ENCODE peak calls at places on chromosomes 1 and 21, in eight cellular contexts. E is tibial nerve, B is body of pancreas, Q is heart left ventricle, G is AG10803, X is ascending aorta, O is fibroblast of pulmonary artery, H is HFF-Myc. T is an unnamed sample.

GRCh38 chr1:178498896-178499675 is 2.3 kb upstream of the CLEC20A start:
- DNase-seq in H (no peak), X (no peak), G (no peak), E (no peak), Q (no peak), B (no peak), O (no peak), T (no peak)

GRCh38 chr1:4601986-4602385 is 52.4 kb upstream of the AJAP1 start:
- DNase-seq in E (no peak), Q (no peak), B (no peak), H (no peak), G (no peak), O (no peak), X (no peak), T (no peak)

GRCh38 chr1:6083801-6084467 is 38.2 kb downstream of the KCNAB2 start:
- DNase-seq in Q (no peak), E (no peak), X (no peak), B (no peak), O (peak), G (peak), H (no peak), T (no peak)

GRCh38 chr1:206700445-206701036 is 15.8 kb downstream of the MAPKAPK2 start:
- DNase-seq in B (no peak), G (peak), H (no peak), X (no peak), Q (no peak), O (peak), E (no peak), T (no peak)

GRCh38 chr1:69485616-69486015 is 82.1 kb upstream of the LRRC7 start:
- DNase-seq in E (no peak), B (no peak), O (no peak), Q (no peak), H (no peak), X (no peak), G (no peak), T (no peak)

GRCh38 chr1:151606384-151606783 is 5.5 kb upstream of the SNX27 start:
- DNase-seq in E (no peak), B (no peak), X (no peak), O (peak), G (no peak), Q (no peak), H (no peak), T (no peak)

GRCh38 chr1:54121482-54122130 is 31.2 kb downstream of the CDCP2 start:
- DNase-seq in G (peak), H (peak), O (peak), E (peak), X (peak), B (peak), Q (peak), T (no peak)

GRCh38 chr21:33441489-33442477 is 38.0 kb downstream of the TMEM50B start:
- DNase-seq in Q (no peak), H (peak), X (peak), E (no peak), G (peak), B (peak), O (peak), T (no peak)

GRCh38 chr21:28801906-28802305 is 190.8 kb downstream of the LTN1 start:
- DNase-seq in G (no peak), E (no peak), H (no peak), O (no peak), X (no peak), B (no peak), Q (no peak), T (no peak)

GRCh38 chr1:102853701-102854187 is 254.6 kb downstream of the COL11A1 start:
- DNase-seq in E (no peak), B (no peak), G (no peak), X (no peak), H (no peak), O (no peak), Q (peak), T (no peak)

GRCh38 chr1:96756789-96757188 is 35.2 kb downstream of the PTBP2 start:
- DNase-seq in H (no peak), B (no peak), G (no peak), Q (no peak), E (no peak), O (peak), X (no peak), T (no peak)

GRCh38 chr1:74392848-74393247 is 119.6 kb downstream of the LRRC53 start:
- DNase-seq in B (no peak), H (no peak), G (no peak), E (no peak), O (no peak), Q (no peak), X (no peak), T (no peak)

GRCh38 chr1:173504268-173504667 is 27.1 kb downstream of the PRDX6 start:
- DNase-seq in B (no peak), O (no peak), E (no peak), X (no peak), G (no peak), Q (no peak), H (no peak), T (no peak)

GRCh38 chr1:197439708-197440107 is 171.7 kb downstream of the CRB1 start:
- DNase-seq in H (no peak), E (no peak), O (no peak), Q (no peak), B (no peak), G (no peak), X (no peak), T (no peak)

GRCh38 chr1:156455362-156455761 is 45.2 kb downstream of the MEF2D start:
- DNase-seq in E (no peak), G (no peak), H (no peak), Q (no peak), B (no peak), O (no peak), X (no peak), T (no peak)

GRCh38 chr1:156456625-156457465 is 43.7 kb downstream of the MEF2D start:
- DNase-seq in H (peak), X (peak), B (peak), E (peak), O (peak), G (peak), Q (peak), T (peak)

GRCh38 chr1:156448134-156448967 is 52.2 kb downstream of the MEF2D start:
- DNase-seq in E (no peak), H (no peak), X (no peak), B (no peak), G (no peak), Q (no peak), O (no peak), T (no peak)

GRCh38 chr1:156452863-156453262 is 47.7 kb downstream of the MEF2D start:
- DNase-seq in O (no peak), Q (no peak), X (no peak), E (no peak), B (no peak), H (no peak), G (no peak), T (no peak)

GRCh38 chr1:156451486-156452184 is 48.9 kb downstream of the MEF2D start:
- DNase-seq in O (no peak), G (no peak), E (no peak), B (no peak), H (no peak), X (no peak), Q (no peak), T (no peak)
- TF ChIP-seq CTCF in O (no peak), G (no peak), E (no peak), B (no peak), H (no peak), X (no peak), Q (no peak), T (no peak)

GRCh38 chr1:91747666-91748065 is 138.3 kb downstream of the TGFBR3 start:
- DNase-seq in X (no peak), E (no peak), B (no peak), G (no peak), H (no peak), O (no peak), Q (no peak), T (no peak)
- H3K4me3 ChIP-seq in X (no peak), E (no peak), B (no peak), G (no peak), H (no peak), O (no peak), Q (no peak), T (no peak)

GRCh38 chr1:236122176-236122575 is 20.2 kb upstream of the GPR137B start:
- DNase-seq in O (no peak), H (no peak), G (no peak), X (no peak), E (no peak), Q (no peak), B (no peak), T (no peak)

GRCh38 chr1:236123563-236123962 is 18.8 kb upstream of the GPR137B start:
- DNase-seq in B (no peak), Q (no peak), G (no peak), H (no peak), E (no peak), X (no peak), O (no peak), T (no peak)

GRCh38 chr1:236127045-236127444 is 15.3 kb upstream of the GPR137B start:
- DNase-seq in O (no peak), G (no peak), Q (no peak), H (no peak), B (no peak), X (no peak), E (no peak), T (no peak)

GRCh38 chr1:236128646-236129178 is 13.6 kb upstream of the GPR137B start:
- DNase-seq in G (no peak), X (no peak), Q (no peak), H (no peak), O (no peak), E (no peak), B (no peak), T (no peak)

DNA sequence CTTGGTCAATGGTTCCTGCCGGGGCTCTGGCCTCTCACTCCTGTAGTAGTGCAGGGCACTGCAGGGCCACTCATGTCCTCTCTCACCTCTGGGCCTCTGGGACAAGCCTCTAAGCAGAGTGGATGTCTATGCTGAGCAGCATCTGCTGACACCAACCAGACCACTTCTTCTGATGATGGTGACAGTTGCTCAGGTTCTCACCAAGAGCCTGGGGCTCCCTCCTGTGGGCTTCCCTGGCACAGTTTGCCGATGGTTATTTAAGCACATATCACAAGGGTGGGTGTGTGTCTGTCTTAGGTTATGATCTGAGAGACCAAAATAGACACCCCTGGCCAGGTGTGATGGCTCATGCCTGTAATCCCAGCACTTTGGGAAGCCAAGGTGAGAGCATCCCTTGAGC is 17.4 kb upstream of the GPR137B start:
- DNase-seq in X (no peak), G (no peak), Q (no peak), H (no peak), B (no peak), E (no peak), O (no peak), T (no peak)
- TF ChIP-seq CTCF in X (no peak), G (no peak), Q (no peak), H (peak), B (no peak), E (no peak), O (no peak), T (no peak)

GRCh38 chr1:15952317-15953258 is 23.3 kb downstream of the ZBTB17 start:
- DNase-seq in E (no peak), B (no peak), H (peak), G (peak), X (no peak), Q (peak), O (peak), T (no peak)

GRCh38 chr1:15953294-15953771 is 22.6 kb downstream of the ZBTB17 start:
- DNase-seq in G (peak), B (no peak), X (no peak), H (no peak), Q (peak), E (no peak), O (peak), T (no peak)

GRCh38 chr1:15950302-15950701 is 25.6 kb downstream of the ZBTB17 start:
- DNase-seq in Q (no peak), E (no peak), G (no peak), X (no peak), B (no peak), H (no peak), O (no peak), T (no peak)

GRCh38 chr1:15950763-15951295 is 25.1 kb downstream of the ZBTB17 start:
- DNase-seq in E (peak), H (no peak), X (peak), O (peak), G (peak), Q (peak), B (no peak), T (no peak)

GRCh38 chr1:15951341-15952153 is 24.4 kb downstream of the ZBTB17 start:
- DNase-seq in B (no peak), O (no peak), G (peak), E (no peak), H (no peak), X (no peak), Q (peak), T (no peak)
- H3K4me3 ChIP-seq in B (no peak), O (no peak), G (no peak), E (no peak), H (no peak), X (no peak), Q (no peak), T (no peak)

GRCh38 chr1:32963746-32964460 is 706 bp downstream of the RNF19B start:
- DNase-seq in E (no peak), H (no peak), B (peak), G (peak), X (peak), Q (peak), O (peak), T (no peak)
- TF ChIP-seq CTCF in E (no peak), H (no peak), B (no peak), G (no peak), X (no peak), Q (no peak), O (no peak), T (peak)

GRCh38 chr21:39350094-39351006 is 1.5 kb upstream of the HMGN1 start:
- DNase-seq in B (no peak), E (no peak), G (peak), O (no peak), H (no peak), Q (no peak), X (no peak), T (no peak)
- H3K4me3 ChIP-seq in B (no peak), E (peak), G (peak), O (peak), H (peak), Q (peak), X (peak), T (peak)

T was measured in LNCaP clone FGC.